ENCODE peak calls at places on chromosomes 12 and 14, in six cellular contexts. F is left lung, M is heart right ventricle, A is lower leg skin, P is astrocyte, V is GM12865. N is an unnamed sample.

GRCh38 chr12:51977320-51977753 is 25.8 kb downstream of the ACVR1B start:
- DNase-seq in F (no peak), M (no peak), A (no peak), P (peak), V (no peak), N (no peak)

GRCh38 chr12:68042212-68042699 is 53.0 kb downstream of the IFNG-AS1 start:
- DNase-seq in F (no peak), M (no peak), A (no peak), P (peak), V (peak), N (no peak)

GRCh38 chr14:90554341-90554740 is 157.5 kb downstream of the CALM1 start:
- DNase-seq in F (no peak), M (peak), A (no peak), P (no peak), V (no peak), N (no peak)

GRCh38 chr12:31900271-31900670 is 58.9 kb upstream of the RESF1 start:
- DNase-seq in F (no peak), M (no peak), A (no peak), P (no peak), V (peak), N (no peak)

GRCh38 chr12:24062642-24063245 is 113.3 kb upstream of the SOX5 start:
- DNase-seq in F (no peak), M (no peak), A (no peak), P (no peak), V (no peak), N (no peak)

GRCh38 chr14:20247651-20248246 is 8.7 kb downstream of the OR11H4 start:
- DNase-seq in F (no peak), M (no peak), A (no peak), P (no peak), V (peak), N (no peak)

GRCh38 chr14:91267965-91268437 is 23.5 kb upstream of the GPR68 start:
- DNase-seq in F (no peak), M (no peak), A (no peak), P (no peak), V (no peak), N (no peak)

GRCh38 chr12:129966086-129966640 is 62.3 kb upstream of the TMEM132D start:
- DNase-seq in F (no peak), M (no peak), A (no peak), P (no peak), V (no peak), N (no peak)

GRCh38 chr12:124588689-124589318 is 21.4 kb upstream of the NCOR2 start:
- DNase-seq in F (no peak), M (no peak), A (peak), P (peak), V (no peak), N (no peak)

GRCh38 chr12:886206-886605 is 63.3 kb downstream of the RAD52 start:
- DNase-seq in F (no peak), M (no peak), A (no peak), P (no peak), V (no peak), N (no peak)

GRCh38 chr14:96243785-96244184 is 12.2 kb upstream of the BDKRB1 start:
- DNase-seq in F (peak), M (no peak), A (no peak), P (no peak), V (peak), N (no peak)

GRCh38 chr12:25591132-25591531 is 38.0 kb upstream of the LMNTD1 start:
- DNase-seq in F (no peak), M (no peak), A (no peak), P (no peak), V (no peak), N (no peak)

GRCh38 chr12:53868516-53868986 is 70.1 kb upstream of the HOXC13 start:
- DNase-seq in F (no peak), M (no peak), A (no peak), P (no peak), V (no peak), N (no peak)

GRCh38 chr14:70907996-70908917 is 998 bp downstream of the PCNX1 start:
- DNase-seq in F (peak), M (peak), A (peak), P (peak), V (peak), N (no peak)

GRCh38 chr12:114444422-114445279 is 38.7 kb upstream of the TBX5 start:
- DNase-seq in F (no peak), M (no peak), A (no peak), P (peak), V (no peak), N (no peak)

GRCh38 chr12:43444940-43445564 is 107.0 kb downstream of the ADAMTS20 start:
- DNase-seq in F (no peak), M (no peak), A (no peak), P (peak), V (peak), N (peak)

GRCh38 chr12:109771746-109772621 is 58.4 kb downstream of the FAM222A start:
- DNase-seq in F (no peak), M (no peak), A (peak), P (no peak), V (no peak), N (no peak)

DNA sequence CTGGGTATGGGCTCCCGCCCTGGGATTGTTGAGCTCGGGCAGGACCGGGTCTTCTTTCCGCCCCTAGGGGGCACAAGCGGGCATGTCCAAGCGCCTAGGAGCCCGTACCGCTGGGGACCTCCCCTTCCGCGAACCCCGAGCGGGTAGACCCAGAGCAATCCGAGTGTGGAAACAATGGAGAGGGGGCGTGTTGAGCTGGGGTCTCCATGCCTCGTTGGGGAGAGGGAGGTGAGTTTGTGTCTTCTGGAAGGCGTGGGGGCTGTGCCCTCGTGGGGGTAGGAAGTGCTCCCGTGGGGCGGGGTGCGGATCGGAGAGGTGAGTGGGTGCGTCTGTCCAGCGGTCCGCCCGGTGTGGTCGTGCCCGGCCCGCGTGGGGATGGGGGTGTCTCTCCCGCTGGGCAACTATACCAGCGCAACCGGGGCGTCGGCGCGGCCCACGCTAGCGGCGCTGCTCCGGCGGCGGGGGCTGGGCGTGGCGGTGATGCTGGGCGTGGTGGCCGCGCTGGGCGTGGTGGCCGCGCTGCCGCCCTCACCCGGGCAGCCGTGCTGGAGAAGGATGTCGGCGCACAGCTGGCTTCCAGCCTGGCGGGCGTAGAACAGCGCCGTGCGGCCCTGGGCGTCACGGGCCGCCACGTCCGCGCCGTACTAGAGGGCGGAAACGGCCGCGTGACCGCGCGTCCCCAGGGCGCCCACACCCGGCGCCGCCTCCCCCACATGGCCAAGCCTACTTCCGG is 12.2 kb downstream of the AGAP2 start:
- DNase-seq in F (peak), M (peak), A (peak), P (peak), V (no peak), N (peak)
- TF ChIP-seq CTCF in F (peak), M (peak), A (peak), P (peak), V (no peak), N (peak)

DNA sequence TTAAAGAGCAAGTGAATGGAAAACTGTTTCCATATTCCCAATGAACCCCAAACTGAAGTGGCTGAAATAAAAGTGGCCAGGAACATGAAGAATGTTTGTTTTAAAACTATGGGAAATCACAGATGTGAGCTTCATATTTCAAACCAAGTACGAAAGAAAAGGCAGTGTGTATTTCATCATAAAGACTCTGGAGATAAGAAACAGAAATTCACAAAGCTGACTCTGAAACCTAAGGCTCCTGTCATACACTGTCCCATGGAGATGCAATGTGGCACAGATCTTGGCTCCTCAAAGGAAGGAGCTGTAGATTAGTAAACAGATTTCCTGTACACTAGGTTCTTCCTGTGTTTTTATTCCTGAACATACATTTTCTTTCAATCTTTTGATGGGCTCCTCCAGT is 304.4 kb downstream of the MED13L start:
- DNase-seq in F (no peak), M (no peak), A (no peak), P (peak), V (no peak), N (no peak)
- H3K4me3 ChIP-seq in F (no peak), M (no peak), A (no peak), P (no peak), V (no peak), N (no peak)

DNA sequence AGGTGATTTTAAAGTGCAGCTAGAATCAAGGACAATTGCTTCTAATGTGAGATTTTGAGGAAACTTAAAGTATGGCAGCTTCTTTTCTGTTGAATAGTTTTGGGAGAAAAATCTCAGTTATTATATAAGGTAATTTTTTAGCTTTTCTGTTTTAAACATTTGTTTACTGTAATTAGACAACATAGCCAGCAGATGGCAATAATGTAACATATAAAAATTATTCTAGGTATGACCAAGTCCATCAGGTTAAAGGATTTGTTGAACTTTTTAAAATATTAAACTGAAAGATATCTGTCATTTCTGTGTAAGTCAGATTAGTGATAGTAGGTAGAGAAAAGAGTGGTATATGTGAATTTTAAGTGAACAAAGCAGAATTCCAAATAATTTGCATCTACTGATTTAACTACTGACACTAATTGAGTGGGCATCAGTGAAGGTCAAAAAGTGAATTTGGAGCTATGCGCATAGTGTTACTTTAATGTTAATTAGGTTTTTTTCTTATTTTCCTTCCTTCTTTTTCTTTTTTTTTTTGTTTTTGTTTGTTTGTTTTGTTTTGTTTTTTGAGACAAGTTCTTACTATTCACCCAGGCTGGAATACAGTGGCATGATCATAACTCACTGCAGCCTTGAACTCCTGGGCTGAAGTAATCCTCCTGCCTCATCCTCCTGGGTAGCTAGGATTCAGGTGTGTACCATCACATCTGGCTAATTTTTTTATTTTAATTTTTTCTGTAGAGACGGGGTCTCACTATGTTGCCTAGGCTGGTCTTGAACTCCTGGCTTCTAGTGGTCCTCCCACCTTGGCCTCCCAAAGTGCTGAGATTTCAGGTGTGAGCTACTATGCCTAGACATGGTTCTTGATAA is 18.6 kb downstream of the PRORP start:
- DNase-seq in F (no peak), M (no peak), A (no peak), P (no peak), V (peak), N (no peak)
- TF ChIP-seq CTCF in F (peak), M (peak), A (no peak), P (peak), V (peak), N (no peak)

GRCh38 chr14:103059556-103059955 is 2.2 kb upstream of the CDC42BPB start:
- DNase-seq in F (no peak), M (no peak), A (no peak), P (no peak), V (no peak), N (no peak)
- H3K4me3 ChIP-seq in F (no peak), M (no peak), A (no peak), P (no peak), V (no peak), N (no peak)

GRCh38 chr12:88578821-88579518 is 1.3 kb downstream of the KITLG start:
- DNase-seq in F (no peak), M (no peak), A (peak), P (no peak), V (no peak), N (no peak)

GRCh38 chr12:88578274-88578673 is 2.0 kb downstream of the KITLG start:
- DNase-seq in F (no peak), M (no peak), A (no peak), P (peak), V (no peak), N (no peak)

GRCh38 chr12:88579572-88579940 is 715 bp downstream of the KITLG start:
- DNase-seq in F (peak), M (peak), A (peak), P (no peak), V (peak), N (no peak)

GRCh38 chr12:88577537-88577936 is 2.7 kb downstream of the KITLG start:
- DNase-seq in F (no peak), M (no peak), A (no peak), P (peak), V (no peak), N (no peak)

DNA sequence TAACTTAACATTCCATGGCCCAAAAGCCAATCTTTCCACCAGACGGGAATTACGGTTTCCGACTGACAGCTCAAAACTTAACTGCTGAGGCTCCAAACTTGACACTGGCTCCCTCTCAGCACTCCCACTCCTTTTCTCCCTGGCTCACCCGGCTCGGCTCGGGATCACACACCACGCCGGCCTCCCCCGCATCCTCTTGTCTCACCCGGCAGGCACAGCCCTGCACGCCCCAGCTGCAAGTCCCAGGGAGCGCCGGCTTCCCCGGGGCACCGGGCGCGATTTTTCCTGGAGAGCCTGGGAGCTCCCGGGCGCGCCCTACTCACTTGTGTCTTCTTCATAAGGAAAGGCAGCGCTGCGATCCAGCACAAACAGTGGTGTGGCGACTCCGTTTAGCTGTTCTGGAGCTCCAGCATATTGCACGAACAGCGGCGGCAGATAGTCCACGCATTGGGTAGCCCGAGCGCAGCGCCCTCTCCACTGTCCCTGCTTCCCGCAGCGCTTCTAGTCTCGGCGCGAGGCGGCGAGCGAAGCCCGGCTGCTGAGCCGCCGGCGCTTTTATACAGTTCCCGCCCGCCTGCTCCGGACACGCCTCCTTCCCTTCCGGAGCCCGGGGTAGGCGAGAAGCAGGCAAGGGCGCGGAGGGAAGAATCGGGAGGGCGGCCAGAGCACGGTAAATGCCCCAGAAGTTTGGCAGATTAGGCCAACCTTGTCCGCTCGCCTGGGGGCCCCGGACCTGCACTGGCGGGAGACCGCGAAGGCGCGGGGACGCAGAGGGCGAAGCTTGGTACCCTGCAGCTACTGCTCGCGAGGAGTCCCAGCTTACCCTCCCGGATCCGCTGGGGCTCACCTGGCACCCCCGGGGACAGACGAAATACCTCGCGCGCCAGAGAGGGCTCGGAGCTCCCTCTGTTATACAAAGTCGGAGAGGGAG is at the start of gene KITLG:
- DNase-seq in F (peak), M (peak), A (peak), P (peak), V (peak), N (no peak)
- TF ChIP-seq CTCF in F (no peak), M (peak), A (no peak), P (no peak), V (no peak), N (peak)

GRCh38 chr12:107967170-107967569 is 161.9 kb upstream of the WSCD2 start:
- DNase-seq in F (no peak), M (no peak), A (no peak), P (no peak), V (no peak), N (no peak)
- H3K4me3 ChIP-seq in F (no peak), M (no peak), A (no peak), P (no peak), V (no peak), N (no peak)

GRCh38 chr12:47818007-47818376 is 1.7 kb downstream of the HDAC7 start:
- DNase-seq in F (no peak), M (no peak), A (no peak), P (no peak), V (no peak), N (no peak)

GRCh38 chr12:47816646-47817271 is 2.9 kb downstream of the HDAC7 start:
- DNase-seq in F (no peak), M (no peak), A (no peak), P (no peak), V (no peak), N (no peak)

GRCh38 chr12:47818382-47818700 is 1.4 kb downstream of the HDAC7 start:
- DNase-seq in F (no peak), M (no peak), A (no peak), P (no peak), V (no peak), N (no peak)

GRCh38 chr12:47818701-47819543 is 781 bp downstream of the HDAC7 start:
- DNase-seq in F (peak), M (peak), A (peak), P (no peak), V (peak), N (no peak)

DNA sequence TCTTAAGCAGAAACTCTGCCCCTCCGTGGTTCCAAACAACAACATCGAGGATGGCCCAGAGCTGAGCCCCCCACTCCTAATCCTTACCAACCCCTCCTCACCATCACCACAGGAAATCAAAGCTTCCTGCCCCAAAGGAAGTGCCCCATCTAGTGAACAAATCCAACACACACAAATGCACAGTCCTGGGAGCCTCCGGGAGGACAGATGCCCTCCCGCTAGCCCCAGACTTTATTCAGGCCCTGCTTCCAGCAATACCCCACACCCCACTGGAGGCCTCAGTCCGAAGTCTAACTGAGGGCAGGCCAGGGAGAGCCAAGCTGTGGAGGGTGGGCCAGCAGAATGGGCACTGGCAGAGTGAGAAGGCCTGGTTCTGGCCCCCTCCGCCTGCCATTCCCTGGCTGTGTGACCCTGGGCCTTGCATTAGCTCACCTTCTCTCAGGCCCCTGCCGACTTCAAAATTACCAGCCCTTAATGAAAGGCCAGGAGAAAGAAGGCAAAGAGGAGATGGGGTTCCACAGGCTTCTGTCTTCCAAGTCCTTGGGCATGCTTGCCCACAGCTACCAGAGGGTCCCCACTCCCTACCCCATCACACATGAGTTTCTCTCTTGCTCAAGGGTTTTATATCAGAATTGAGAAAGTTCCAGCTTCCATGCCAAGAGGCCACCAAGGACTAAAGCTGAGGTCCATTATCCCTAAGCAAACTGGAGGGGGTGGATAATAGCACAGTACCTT is 2.3 kb downstream of the HDAC7 start:
- DNase-seq in F (no peak), M (no peak), A (peak), P (no peak), V (no peak), N (no peak)
- TF ChIP-seq CTCF in F (no peak), M (no peak), A (no peak), P (peak), V (no peak), N (peak)

DNA sequence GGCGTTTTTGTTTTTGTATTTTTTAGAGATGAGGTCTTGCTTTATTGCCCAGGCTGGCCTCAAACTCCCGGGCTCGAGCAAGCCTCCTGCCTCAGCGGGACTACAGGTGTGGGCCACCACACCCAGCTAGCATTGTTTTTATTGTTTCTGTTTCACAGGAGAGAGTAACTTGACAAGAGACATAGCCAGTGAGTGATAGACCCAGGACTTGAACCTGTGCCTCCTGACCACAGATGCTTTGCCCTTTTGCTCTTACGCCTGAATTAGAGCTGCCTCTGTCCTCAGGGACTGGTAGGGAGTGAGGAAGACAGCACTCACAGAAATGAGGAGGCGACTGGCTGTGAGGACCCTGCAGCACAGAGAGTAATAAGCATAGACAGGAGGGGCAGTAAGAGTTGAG is 2.3 kb downstream of the EVL start:
- DNase-seq in F (no peak), M (no peak), A (no peak), P (no peak), V (peak), N (no peak)
- H3K4me3 ChIP-seq in F (peak), M (no peak), A (no peak), P (no peak), V (peak), N (no peak)

GRCh38 chr14:98507269-98507668 is 764.7 kb downstream of the BCL11B start:
- DNase-seq in F (no peak), M (no peak), A (no peak), P (peak), V (no peak), N (no peak)
- TF ChIP-seq CTCF in F (no peak), M (no peak), A (no peak), P (no peak), V (no peak), N (no peak)

GRCh38 chr14:56895154-56895553 is 84.9 kb upstream of the OTX2 start:
- DNase-seq in F (no peak), M (no peak), A (no peak), P (no peak), V (no peak), N (no peak)
- H3K4me3 ChIP-seq in F (no peak), M (no peak), A (no peak), P (no peak), V (no peak), N (no peak)

N was measured in AG04449.